ENCODE peak calls at places on chromosome 6, in ten cellular contexts. L is PC-9, R is mammary epithelial cell, F is epithelial cell of prostate, N is upper lobe of right lung, B is fibroblast of lung, S is brain microvascular endothelial cell, V is psoas muscle, Y is endothelial cell of umbilical vein, K is AG04450. T is an unnamed sample.

GRCh38 chr6:168713013-168713412 is 272.0 kb downstream of the SMOC2 start:
- DNase-seq in F (no peak), K (no peak), N (no peak), V (no peak), L (no peak), Y (no peak), B (no peak), S (no peak), R (no peak), T (no peak)

GRCh38 chr6:134748484-134748883 is 201.4 kb downstream of the ALDH8A1 start:
- DNase-seq in L (no peak), R (no peak), N (no peak), F (no peak), K (no peak), S (no peak), V (no peak), Y (no peak), B (no peak), T (no peak)

GRCh38 chr6:71400852-71401251 is 112.2 kb downstream of the OGFRL1 start:
- DNase-seq in R (no peak), B (no peak), S (no peak), K (no peak), L (no peak), V (no peak), N (no peak), Y (no peak), F (no peak), T (peak)

GRCh38 chr6:110874880-110875547 is 429 bp downstream of the AMD1 start:
- DNase-seq in Y (no peak), V (peak), S (no peak), N (peak), B (no peak), R (peak), K (peak), F (no peak), L (no peak), T (no peak)

GRCh38 chr6:147949981-147950622 is 392.5 kb upstream of the SASH1 start:
- DNase-seq in V (no peak), L (no peak), B (peak), Y (peak), N (no peak), S (peak), R (no peak), K (no peak), F (no peak), T (peak)

GRCh38 chr6:57324538-57324937 is 7.1 kb downstream of the PRIM2 start:
- DNase-seq in R (no peak), K (no peak), N (no peak), V (no peak), B (peak), Y (peak), L (no peak), F (no peak), S (no peak), T (peak)

GRCh38 chr6:87066449-87067288 is 28.2 kb downstream of the CGA start:
- DNase-seq in V (no peak), N (no peak), F (peak), R (peak), K (peak), Y (peak), L (peak), B (peak), S (peak), T (peak)

GRCh38 chr6:146543211-146543939 is at the start of gene RAB32:
- DNase-seq in N (peak), F (peak), K (peak), R (peak), S (peak), L (peak), B (peak), Y (peak), V (peak), T (peak)

GRCh38 chr6:34386316-34387137 is 5.9 kb downstream of the NUDT3 start:
- DNase-seq in N (no peak), R (peak), F (peak), B (peak), Y (peak), L (no peak), S (peak), K (peak), V (no peak), T (peak)

GRCh38 chr6:100426689-100427338 is 37.9 kb downstream of the SIM1 start:
- DNase-seq in N (no peak), V (no peak), R (no peak), F (no peak), S (no peak), B (no peak), Y (no peak), K (no peak), L (no peak), T (no peak)

GRCh38 chr6:73180076-73180717 is 45.1 kb downstream of the KHDC1L start:
- DNase-seq in L (no peak), Y (no peak), K (no peak), N (no peak), F (no peak), S (no peak), V (no peak), R (peak), B (no peak), T (peak)

GRCh38 chr6:131061771-131062160 is 1.3 kb downstream of the EPB41L2 start:
- DNase-seq in L (no peak), F (no peak), Y (no peak), R (no peak), S (no peak), B (no peak), K (no peak), N (no peak), V (no peak), T (no peak)

GRCh38 chr6:5497896-5498578 is 236.7 kb downstream of the FARS2 start:
- DNase-seq in S (peak), Y (peak), F (no peak), B (peak), R (no peak), N (no peak), K (no peak), V (no peak), L (peak), T (peak)

GRCh38 chr6:24357336-24358218 is at the start of gene DCDC2:
- DNase-seq in F (no peak), S (no peak), L (peak), K (no peak), Y (no peak), V (peak), B (peak), N (peak), R (peak), T (no peak)

GRCh38 chr6:89352329-89353117 is at the start of gene UBE2J1:
- DNase-seq in L (peak), K (peak), F (peak), Y (peak), B (peak), V (peak), N (peak), S (peak), R (peak), T (peak)

GRCh38 chr6:16635810-16636602 is 125.3 kb downstream of the ATXN1 start:
- DNase-seq in B (peak), N (no peak), S (peak), Y (no peak), R (peak), K (no peak), F (peak), L (peak), V (no peak), T (peak)
- H3K27ac ChIP-seq in B (no peak), N (no peak), S (peak), Y (no peak), R (no peak), K (no peak), F (peak), L (peak), V (no peak), T (no peak)

GRCh38 chr6:13272131-13273046 is 55.9 kb downstream of the TBC1D7 start:
- DNase-seq in L (no peak), K (no peak), S (no peak), V (peak), R (no peak), N (peak), B (no peak), Y (no peak), F (no peak), T (no peak)

GRCh38 chr6:13275435-13275989 is 52.8 kb downstream of the TBC1D7 start:
- DNase-seq in B (no peak), R (no peak), V (no peak), N (no peak), Y (no peak), K (no peak), L (no peak), F (no peak), S (no peak), T (no peak)

GRCh38 chr6:13273931-13274706 is 54.2 kb downstream of the TBC1D7 start:
- DNase-seq in B (no peak), L (no peak), Y (no peak), N (peak), F (no peak), R (no peak), K (no peak), S (no peak), V (no peak), T (no peak)

GRCh38 chr6:13274707-13275434 is 53.5 kb downstream of the TBC1D7 start:
- DNase-seq in F (no peak), L (no peak), B (no peak), S (no peak), V (no peak), Y (no peak), R (no peak), K (no peak), N (no peak), T (no peak)

DNA sequence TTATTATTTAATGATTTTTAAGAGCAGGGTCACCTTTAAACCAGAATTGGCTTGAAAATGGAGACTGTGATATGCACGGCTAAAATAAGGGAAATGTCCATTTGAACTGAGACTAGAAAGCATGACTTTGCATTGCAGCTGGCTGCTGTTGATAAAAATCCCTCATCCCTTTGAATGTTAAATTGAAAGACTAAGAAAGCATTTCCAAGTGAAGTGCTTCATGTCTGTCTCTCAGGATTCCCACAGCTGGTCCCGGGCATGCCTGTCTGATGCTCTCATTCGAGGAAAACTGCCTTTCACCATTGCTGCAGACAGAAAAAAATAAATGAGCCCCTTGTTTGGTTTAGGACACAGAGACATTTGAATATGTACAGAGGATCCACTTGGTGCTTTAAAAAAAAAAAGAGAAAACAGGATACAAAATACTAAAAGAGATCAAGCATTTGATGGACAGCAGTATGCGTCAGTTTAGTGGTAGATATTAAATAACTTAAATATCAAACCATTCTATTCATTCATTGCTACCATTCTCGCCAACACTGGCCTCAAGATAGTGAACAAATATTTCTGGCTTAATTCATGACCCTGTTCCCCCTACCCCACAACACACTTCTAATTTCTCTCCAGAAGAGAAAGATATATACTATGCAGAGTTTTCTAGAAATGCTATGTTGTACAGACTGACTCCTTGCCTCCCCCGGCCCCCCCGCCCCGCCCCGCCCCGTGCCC is 55.0 kb downstream of the TBC1D7 start:
- DNase-seq in V (no peak), Y (no peak), F (no peak), K (no peak), L (no peak), N (no peak), B (no peak), R (no peak), S (no peak), T (no peak)
- H3K27ac ChIP-seq in V (no peak), Y (no peak), F (no peak), K (no peak), L (no peak), N (peak), B (no peak), R (no peak), S (no peak), T (no peak)

DNA sequence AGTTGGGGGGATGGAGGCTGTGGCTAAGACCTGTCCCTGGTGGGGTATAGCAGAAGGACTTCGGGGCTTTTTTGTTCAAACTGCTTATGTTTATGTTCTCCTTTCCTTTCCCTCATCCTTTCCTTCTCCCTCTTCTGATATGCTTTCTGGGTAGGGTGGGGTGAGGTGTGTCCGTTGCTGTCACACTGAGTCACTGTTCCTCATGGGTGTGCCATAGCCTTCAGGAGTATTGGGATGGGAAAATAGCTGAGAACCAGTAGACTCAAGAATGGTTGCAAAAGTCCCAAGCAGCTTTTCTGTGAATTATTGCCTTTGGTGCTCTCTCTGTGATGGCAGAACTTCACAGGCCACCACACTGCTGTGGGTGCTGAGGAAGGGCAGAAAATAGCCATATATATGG is 39.6 kb downstream of the TPD52L1 start:
- DNase-seq in B (no peak), S (no peak), V (no peak), Y (no peak), K (no peak), R (peak), N (no peak), L (peak), F (peak), T (no peak)
- H3K27ac ChIP-seq in B (no peak), S (no peak), V (peak), Y (no peak), K (no peak), R (peak), N (no peak), L (peak), F (peak), T (no peak)

GRCh38 chr6:10894958-10895357 is 8.1 kb downstream of the SYCP2L start:
- DNase-seq in S (no peak), L (no peak), B (no peak), R (no peak), Y (no peak), V (no peak), K (no peak), N (no peak), F (no peak), T (no peak)

GRCh38 chr6:10890151-10890550 is 3.3 kb downstream of the SYCP2L start:
- DNase-seq in R (no peak), K (no peak), N (no peak), Y (no peak), F (no peak), B (no peak), S (no peak), V (no peak), L (no peak), T (no peak)

GRCh38 chr6:10896691-10897090 is 9.8 kb downstream of the SYCP2L start:
- DNase-seq in Y (no peak), F (no peak), B (no peak), S (no peak), N (no peak), K (no peak), R (no peak), L (no peak), V (no peak), T (no peak)

DNA sequence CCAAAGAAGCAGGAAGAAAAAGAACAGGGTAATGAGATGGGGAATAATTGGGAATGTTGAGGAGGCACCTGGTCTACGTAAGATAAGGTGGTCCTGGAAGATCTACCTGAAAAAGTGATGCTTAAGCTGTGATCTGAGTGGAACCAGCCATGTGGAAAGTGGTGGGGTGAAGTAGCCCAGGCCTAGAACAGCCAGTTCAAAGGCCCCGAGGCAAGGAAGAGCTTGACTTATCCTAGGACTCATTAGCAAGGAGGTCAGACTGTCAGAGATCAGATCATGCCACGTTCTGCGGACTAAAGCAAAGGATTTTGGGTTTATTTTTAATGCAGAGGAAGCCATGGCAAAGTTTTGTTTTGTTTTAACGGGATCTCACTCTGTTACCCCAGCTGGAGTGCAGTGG is 5.1 kb downstream of the SYCP2L start:
- DNase-seq in V (no peak), S (no peak), F (no peak), B (no peak), N (no peak), Y (no peak), L (no peak), R (no peak), K (no peak), T (no peak)
- H3K27ac ChIP-seq in V (no peak), S (no peak), F (no peak), B (no peak), N (no peak), Y (no peak), L (no peak), R (no peak), K (no peak), T (no peak)

DNA sequence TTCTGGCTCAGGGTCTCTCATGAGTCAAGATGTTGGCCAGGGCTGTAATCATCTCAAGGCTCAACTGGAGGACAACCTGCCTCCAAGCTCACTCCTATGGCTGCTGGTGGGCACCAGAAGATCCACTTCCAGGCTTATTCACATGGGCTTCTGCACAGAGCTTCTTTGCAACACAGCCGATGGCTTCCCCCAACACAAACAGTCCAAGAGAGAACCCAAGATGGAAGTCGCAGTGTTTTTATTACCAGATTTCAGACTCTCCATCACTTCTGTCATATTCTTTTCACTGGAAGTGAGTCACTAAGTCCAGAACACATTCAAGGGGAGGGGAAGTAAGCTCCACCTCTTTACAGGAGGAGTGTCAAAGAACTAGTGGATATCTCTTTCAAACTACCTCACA is 75.5 kb downstream of the CD164 start:
- DNase-seq in N (no peak), R (no peak), Y (no peak), L (no peak), B (no peak), K (no peak), S (no peak), V (no peak), F (no peak), T (no peak)
- H3K27ac ChIP-seq in N (no peak), R (no peak), Y (no peak), L (no peak), B (no peak), K (no peak), S (no peak), V (no peak), F (no peak), T (no peak)

GRCh38 chr6:3751019-3751729 is at the start of gene PXDC1:
- DNase-seq in F (no peak), R (peak), Y (peak), N (peak), K (no peak), V (no peak), L (peak), S (no peak), B (no peak), T (no peak)
- H3K27ac ChIP-seq in F (peak), R (peak), Y (peak), N (peak), K (peak), V (peak), L (peak), S (peak), B (peak), T (peak)

DNA sequence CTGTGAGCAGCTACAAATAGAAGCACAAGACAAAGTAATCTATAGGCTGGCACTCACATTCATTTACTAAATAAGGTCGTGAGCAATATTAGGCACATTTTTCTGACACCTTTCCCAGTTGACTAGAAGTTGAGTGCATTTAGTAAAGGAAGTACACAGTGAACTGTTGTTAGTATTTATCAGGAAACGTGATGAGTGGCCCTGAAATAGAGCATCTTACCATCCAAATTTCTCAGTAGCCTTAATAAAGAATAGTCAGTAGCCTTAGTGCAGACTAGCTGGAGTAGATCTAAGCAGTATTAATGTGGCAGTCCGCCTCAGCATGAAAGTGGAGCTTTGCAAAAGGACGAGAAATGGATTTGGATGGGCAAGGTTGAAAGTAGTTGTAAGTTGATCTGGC is 205.5 kb upstream of the QKI start:
- DNase-seq in L (no peak), K (no peak), F (no peak), V (no peak), R (no peak), B (no peak), Y (no peak), N (no peak), S (no peak), T (no peak)
- H3K27ac ChIP-seq in L (no peak), K (no peak), F (no peak), V (no peak), R (no peak), B (no peak), Y (no peak), N (no peak), S (no peak), T (no peak)

GRCh38 chr6:150492941-150493340 is 106.7 kb upstream of the PLEKHG1 start:
- DNase-seq in F (peak), V (no peak), B (no peak), R (peak), K (no peak), Y (peak), S (peak), N (no peak), L (peak), T (no peak)
- H3K27ac ChIP-seq in F (peak), V (no peak), B (no peak), R (peak), K (no peak), Y (peak), S (no peak), N (no peak), L (peak), T (no peak)

GRCh38 chr6:11771473-11772048 is 7.0 kb downstream of the ADTRP start:
- DNase-seq in S (peak), L (no peak), N (no peak), Y (no peak), B (peak), K (no peak), V (no peak), F (peak), R (peak), T (peak)

GRCh38 chr6:11767458-11767857 is 11.1 kb downstream of the ADTRP start:
- DNase-seq in K (no peak), S (no peak), B (no peak), V (no peak), F (no peak), Y (no peak), L (no peak), R (no peak), N (no peak), T (no peak)

GRCh38 chr6:11769816-11770545 is 8.6 kb downstream of the ADTRP start:
- DNase-seq in L (peak), B (no peak), V (no peak), S (no peak), K (no peak), N (no peak), R (peak), Y (no peak), F (no peak), T (no peak)

GRCh38 chr6:11770546-11771466 is 7.8 kb downstream of the ADTRP start:
- DNase-seq in S (peak), K (peak), V (peak), L (peak), F (peak), R (peak), B (peak), Y (peak), N (peak), T (peak)

GRCh38 chr6:11769244-11769643 is 9.4 kb downstream of the ADTRP start:
- DNase-seq in S (peak), R (peak), F (peak), N (no peak), Y (peak), V (no peak), L (no peak), B (no peak), K (no peak), T (peak)
- H3K27ac ChIP-seq in S (peak), R (peak), F (peak), N (no peak), Y (peak), V (no peak), L (peak), B (peak), K (peak), T (peak)

T was measured in IMR-90.